ENCODE peak calls at places on chromosome 18, in nine cellular contexts. One of them, this sample, is unnamed. For H3K9me3, the result is how much of the 10 kb centered on the place peaks cover.

GRCh38 chr18:61917870-61918269 is 25.1 kb upstream of the RNF152 start:
- DNase-seq in astrocyte: no peak
- DNase-seq in thoracic aorta: no peak
- DNase-seq in AG04450: no peak
- DNase-seq in BE2C: no peak
- DNase-seq in tibial artery: no peak
- DNase-seq in CD4-positive, alpha-beta memory T cell: no peak
- DNase-seq in transverse colon: no peak
- DNase-seq in neural progenitor cell: no peak
- DNase-seq in this sample: no peak

GRCh38 chr18:50644807-50645206 is 84.9 kb downstream of the MAPK4 start:
- DNase-seq in CD4-positive, alpha-beta memory T cell: no peak
- DNase-seq in tibial artery: no peak
- DNase-seq in transverse colon: no peak
- DNase-seq in BE2C: peak
- DNase-seq in neural progenitor cell: peak
- DNase-seq in thoracic aorta: no peak
- DNase-seq in AG04450: no peak
- DNase-seq in astrocyte: no peak
- DNase-seq in this sample: no peak

GRCh38 chr18:2148823-2149222 is 422.5 kb downstream of the METTL4 start:
- DNase-seq in CD4-positive, alpha-beta memory T cell: no peak
- DNase-seq in neural progenitor cell: no peak
- DNase-seq in transverse colon: no peak
- DNase-seq in astrocyte: no peak
- DNase-seq in AG04450: no peak
- DNase-seq in tibial artery: no peak
- DNase-seq in thoracic aorta: no peak
- DNase-seq in BE2C: no peak
- DNase-seq in this sample: no peak

GRCh38 chr18:21300616-21301200 is 58.7 kb downstream of the GREB1L start:
- DNase-seq in CD4-positive, alpha-beta memory T cell: no peak
- DNase-seq in thoracic aorta: no peak
- DNase-seq in transverse colon: no peak
- DNase-seq in tibial artery: no peak
- DNase-seq in BE2C: no peak
- DNase-seq in AG04450: no peak
- DNase-seq in neural progenitor cell: no peak
- DNase-seq in astrocyte: no peak
- DNase-seq in this sample: no peak

GRCh38 chr18:23459530-23459921 is 6.4 kb downstream of the RIOK3 start:
- DNase-seq in neural progenitor cell: no peak
- DNase-seq in astrocyte: no peak
- DNase-seq in transverse colon: no peak
- DNase-seq in BE2C: no peak
- DNase-seq in AG04450: no peak
- DNase-seq in CD4-positive, alpha-beta memory T cell: no peak
- DNase-seq in tibial artery: no peak
- DNase-seq in thoracic aorta: no peak
- DNase-seq in this sample: no peak

GRCh38 chr18:13216092-13216582 is 2.4 kb upstream of the LDLRAD4 start:
- DNase-seq in thoracic aorta: no peak
- DNase-seq in AG04450: no peak
- DNase-seq in transverse colon: peak
- DNase-seq in BE2C: peak
- DNase-seq in CD4-positive, alpha-beta memory T cell: peak
- DNase-seq in astrocyte: peak
- DNase-seq in tibial artery: peak
- DNase-seq in neural progenitor cell: peak
- DNase-seq in this sample: peak

GRCh38 chr18:49178736-49179135 is 228.0 kb upstream of the SMAD7 start:
- DNase-seq in BE2C: peak
- DNase-seq in transverse colon: no peak
- DNase-seq in AG04450: no peak
- DNase-seq in CD4-positive, alpha-beta memory T cell: no peak
- DNase-seq in tibial artery: no peak
- DNase-seq in neural progenitor cell: peak
- DNase-seq in thoracic aorta: no peak
- DNase-seq in astrocyte: no peak
- DNase-seq in this sample: no peak

GRCh38 chr18:69358197-69358895 is 42.3 kb upstream of the DOK6 start:
- DNase-seq in transverse colon: no peak
- DNase-seq in CD4-positive, alpha-beta memory T cell: no peak
- DNase-seq in BE2C: no peak
- DNase-seq in AG04450: no peak
- DNase-seq in neural progenitor cell: no peak
- DNase-seq in thoracic aorta: no peak
- DNase-seq in astrocyte: no peak
- DNase-seq in tibial artery: no peak
- DNase-seq in this sample: no peak

GRCh38 chr18:12748671-12749070 is 45.8 kb downstream of the PSMG2 start:
- DNase-seq in AG04450: no peak
- DNase-seq in transverse colon: no peak
- DNase-seq in neural progenitor cell: no peak
- DNase-seq in BE2C: no peak
- DNase-seq in thoracic aorta: no peak
- DNase-seq in CD4-positive, alpha-beta memory T cell: no peak
- DNase-seq in tibial artery: no peak
- DNase-seq in astrocyte: no peak
- DNase-seq in this sample: no peak

GRCh38 chr18:45852631-45853030 is 27.2 kb downstream of the SIGLEC15 start:
- DNase-seq in thoracic aorta: no peak
- DNase-seq in AG04450: no peak
- DNase-seq in tibial artery: no peak
- DNase-seq in astrocyte: no peak
- DNase-seq in neural progenitor cell: no peak
- DNase-seq in CD4-positive, alpha-beta memory T cell: no peak
- DNase-seq in transverse colon: no peak
- DNase-seq in BE2C: no peak
- DNase-seq in this sample: no peak

GRCh38 chr18:70641156-70641775 is 352.4 kb downstream of the SOCS6 start:
- DNase-seq in CD4-positive, alpha-beta memory T cell: no peak
- DNase-seq in BE2C: no peak
- DNase-seq in neural progenitor cell: no peak
- DNase-seq in transverse colon: no peak
- DNase-seq in astrocyte: no peak
- DNase-seq in thoracic aorta: no peak
- DNase-seq in tibial artery: no peak
- DNase-seq in AG04450: no peak
- DNase-seq in this sample: no peak

GRCh38 chr18:5890606-5891360 is 4.5 kb downstream of the TMEM200C start:
- DNase-seq in transverse colon: no peak
- DNase-seq in thoracic aorta: no peak
- DNase-seq in astrocyte: peak
- DNase-seq in neural progenitor cell: peak
- DNase-seq in tibial artery: peak
- DNase-seq in AG04450: no peak
- DNase-seq in CD4-positive, alpha-beta memory T cell: no peak
- DNase-seq in BE2C: peak
- DNase-seq in this sample: no peak

GRCh38 chr18:13223341-13224148 is 5.0 kb downstream of the LDLRAD4 start:
- DNase-seq in CD4-positive, alpha-beta memory T cell: no peak
- DNase-seq in thoracic aorta: no peak
- DNase-seq in neural progenitor cell: peak
- DNase-seq in BE2C: peak
- DNase-seq in tibial artery: peak
- DNase-seq in astrocyte: no peak
- DNase-seq in AG04450: no peak
- DNase-seq in transverse colon: peak
- DNase-seq in this sample: no peak

DNA sequence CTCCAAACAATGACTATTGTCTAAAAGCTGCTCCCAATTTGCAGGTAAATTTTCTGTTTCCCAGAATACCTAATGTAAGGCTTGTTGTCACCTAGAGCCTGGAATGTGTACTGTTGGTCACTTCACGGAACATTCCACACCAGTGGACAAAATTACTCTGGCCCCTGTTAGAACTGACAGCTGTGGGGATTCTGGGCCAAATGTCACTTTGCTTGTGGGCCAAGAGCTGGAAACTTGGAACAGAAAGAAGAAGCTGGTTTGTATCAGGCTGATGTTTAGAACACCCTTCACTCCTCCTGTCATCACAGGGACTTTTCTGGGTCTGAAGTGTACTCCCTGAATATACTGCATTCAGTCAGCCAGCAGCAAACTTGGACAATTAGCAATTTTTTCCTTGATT is 495.6 kb upstream of the SYT4 start:
- DNase-seq in BE2C: no peak
- DNase-seq in thoracic aorta: no peak
- DNase-seq in astrocyte: no peak
- DNase-seq in tibial artery: no peak
- DNase-seq in transverse colon: no peak
- DNase-seq in CD4-positive, alpha-beta memory T cell: no peak
- DNase-seq in AG04450: no peak
- DNase-seq in neural progenitor cell: no peak
- DNase-seq in this sample: no peak
- H3K9me3 ChIP-seq in BE2C: under half
- H3K9me3 ChIP-seq in thoracic aorta: under half
- H3K9me3 ChIP-seq in astrocyte: under half
- H3K9me3 ChIP-seq in tibial artery: under half
- H3K9me3 ChIP-seq in transverse colon: under half
- H3K9me3 ChIP-seq in CD4-positive, alpha-beta memory T cell: under half
- H3K9me3 ChIP-seq in AG04450: under half
- H3K9me3 ChIP-seq in neural progenitor cell: under half
- H3K9me3 ChIP-seq in this sample: under half

DNA sequence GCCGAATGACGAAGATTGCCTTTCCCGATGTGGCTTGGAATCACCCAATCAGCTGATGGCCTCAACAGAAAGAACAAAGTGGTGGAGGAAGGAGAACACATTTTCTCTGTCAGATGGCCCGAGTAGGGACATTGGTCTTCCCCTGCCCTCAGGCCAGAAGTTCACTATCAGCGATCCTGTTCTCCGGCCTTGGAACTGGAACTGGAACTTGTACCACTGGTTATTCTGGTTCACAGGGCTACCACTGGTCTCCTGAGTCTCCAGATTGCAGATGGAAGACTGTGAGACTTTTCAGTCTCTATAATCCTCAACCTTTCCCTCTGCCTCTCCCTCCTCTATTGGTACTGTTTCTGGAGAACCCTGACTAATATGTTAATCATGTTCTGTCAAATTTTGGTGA is 180.4 kb downstream of the ANKRD30B start:
- DNase-seq in thoracic aorta: no peak
- DNase-seq in tibial artery: no peak
- DNase-seq in BE2C: no peak
- DNase-seq in transverse colon: no peak
- DNase-seq in astrocyte: no peak
- DNase-seq in neural progenitor cell: no peak
- DNase-seq in CD4-positive, alpha-beta memory T cell: no peak
- DNase-seq in AG04450: no peak
- DNase-seq in this sample: no peak
- H3K9me3 ChIP-seq in thoracic aorta: under half
- H3K9me3 ChIP-seq in tibial artery: under half
- H3K9me3 ChIP-seq in BE2C: under half
- H3K9me3 ChIP-seq in transverse colon: under half
- H3K9me3 ChIP-seq in astrocyte: under half
- H3K9me3 ChIP-seq in neural progenitor cell: under half
- H3K9me3 ChIP-seq in CD4-positive, alpha-beta memory T cell: under half
- H3K9me3 ChIP-seq in AG04450: half or more
- H3K9me3 ChIP-seq in this sample: under half

DNA sequence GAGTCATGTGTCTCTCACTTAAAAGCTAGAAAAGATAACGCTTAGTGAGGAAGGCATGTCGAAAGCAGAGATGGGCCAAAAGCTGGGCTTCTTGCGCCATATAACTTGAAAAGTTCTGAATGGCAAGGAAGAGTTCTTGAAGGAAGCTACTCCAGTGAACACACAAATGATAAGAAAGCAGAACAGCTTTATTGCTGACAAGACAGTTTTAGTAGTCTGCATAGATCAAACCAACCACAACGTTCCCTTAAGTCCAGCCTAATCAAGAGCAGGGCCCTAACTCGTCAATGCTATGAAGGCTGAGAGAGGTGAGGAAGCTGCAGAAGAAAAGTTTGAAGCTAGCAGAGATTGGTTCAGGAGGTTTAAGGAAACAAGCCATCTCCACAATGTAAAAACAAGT is 55.7 kb downstream of the GALNT1 start:
- DNase-seq in BE2C: no peak
- DNase-seq in tibial artery: no peak
- DNase-seq in thoracic aorta: no peak
- DNase-seq in CD4-positive, alpha-beta memory T cell: no peak
- DNase-seq in AG04450: no peak
- DNase-seq in neural progenitor cell: no peak
- DNase-seq in transverse colon: no peak
- DNase-seq in astrocyte: no peak
- DNase-seq in this sample: no peak
- H3K9me3 ChIP-seq in BE2C: under half
- H3K9me3 ChIP-seq in tibial artery: under half
- H3K9me3 ChIP-seq in thoracic aorta: under half
- H3K9me3 ChIP-seq in CD4-positive, alpha-beta memory T cell: under half
- H3K9me3 ChIP-seq in AG04450: under half
- H3K9me3 ChIP-seq in neural progenitor cell: under half
- H3K9me3 ChIP-seq in transverse colon: under half
- H3K9me3 ChIP-seq in astrocyte: under half
- H3K9me3 ChIP-seq in this sample: under half

DNA sequence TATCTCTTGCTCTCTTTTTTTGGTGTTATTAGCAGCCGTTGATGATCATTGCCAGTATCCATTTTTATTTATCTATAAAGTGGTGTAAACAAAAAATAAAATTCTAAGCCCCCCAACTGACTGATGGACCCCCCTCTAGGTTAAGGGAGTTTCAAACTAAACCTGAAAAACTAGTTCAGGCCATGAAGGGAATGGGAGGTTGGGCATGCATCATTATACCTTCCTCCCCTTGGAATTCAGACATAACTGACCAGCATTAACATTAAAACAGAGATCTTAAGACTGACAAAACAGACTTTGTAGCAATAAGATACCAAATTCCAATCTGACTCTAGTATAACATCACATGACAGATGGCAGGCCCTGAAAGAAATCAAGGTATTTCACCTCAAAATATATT is 20.2 kb downstream of the RALBP1 start:
- DNase-seq in BE2C: no peak
- DNase-seq in transverse colon: no peak
- DNase-seq in AG04450: no peak
- DNase-seq in astrocyte: no peak
- DNase-seq in CD4-positive, alpha-beta memory T cell: no peak
- DNase-seq in tibial artery: no peak
- DNase-seq in neural progenitor cell: no peak
- DNase-seq in thoracic aorta: no peak
- DNase-seq in this sample: no peak
- H3K9me3 ChIP-seq in BE2C: under half
- H3K9me3 ChIP-seq in transverse colon: under half
- H3K9me3 ChIP-seq in AG04450: under half
- H3K9me3 ChIP-seq in astrocyte: under half
- H3K9me3 ChIP-seq in CD4-positive, alpha-beta memory T cell: under half
- H3K9me3 ChIP-seq in tibial artery: under half
- H3K9me3 ChIP-seq in neural progenitor cell: under half
- H3K9me3 ChIP-seq in thoracic aorta: under half
- H3K9me3 ChIP-seq in this sample: under half

DNA sequence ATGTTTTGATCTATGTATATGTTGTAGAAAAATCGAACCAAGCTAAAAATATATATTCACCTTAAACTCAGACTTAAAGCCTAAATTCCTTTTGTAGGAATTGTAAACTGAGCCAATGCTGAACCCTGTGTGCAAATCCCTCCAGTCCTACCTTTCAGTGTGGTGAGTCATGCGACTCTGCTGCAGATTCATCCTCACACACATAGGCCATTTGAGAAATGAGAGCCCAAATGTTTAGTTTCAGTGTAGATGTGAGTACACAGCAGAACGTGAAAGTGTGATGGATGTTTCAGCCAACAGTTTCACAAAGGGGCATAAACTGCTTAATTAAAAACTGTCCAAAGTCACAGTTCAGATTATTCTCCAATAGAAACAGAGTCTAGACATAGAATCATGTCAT is 193.2 kb downstream of the CDH19 start:
- DNase-seq in BE2C: no peak
- DNase-seq in transverse colon: no peak
- DNase-seq in neural progenitor cell: no peak
- DNase-seq in astrocyte: no peak
- DNase-seq in AG04450: no peak
- DNase-seq in thoracic aorta: no peak
- DNase-seq in tibial artery: no peak
- DNase-seq in CD4-positive, alpha-beta memory T cell: no peak
- DNase-seq in this sample: no peak
- H3K9me3 ChIP-seq in BE2C: under half
- H3K9me3 ChIP-seq in transverse colon: under half
- H3K9me3 ChIP-seq in neural progenitor cell: under half
- H3K9me3 ChIP-seq in astrocyte: under half
- H3K9me3 ChIP-seq in AG04450: under half
- H3K9me3 ChIP-seq in thoracic aorta: under half
- H3K9me3 ChIP-seq in tibial artery: under half
- H3K9me3 ChIP-seq in CD4-positive, alpha-beta memory T cell: under half
- H3K9me3 ChIP-seq in this sample: under half